ENCODE peak calls at places on chromosomes 2 and 18, in five cellular contexts. G, Z, F, W and N are unnamed samples.

GRCh38 chr2:137964066-137964858 is at the start of gene HNMT:
- DNase-seq in F (peak; percentile 44), G (peak; percentile 55), W (no peak), Z (peak; percentile 68), N (peak; percentile 11)

GRCh38 chr2:24984912-24985311 is 13.2 kb upstream of the DNAJC27 start:
- DNase-seq in F (peak; percentile 25), W (no peak), G (peak; percentile 64), Z (no peak), N (peak; percentile 52)

GRCh38 chr2:113195923-113196501 is 22.2 kb downstream of the PSD4 start:
- DNase-seq in Z (no peak), G (no peak), W (no peak), F (no peak), N (no peak)

GRCh38 chr2:224086226-224086911 is 47.3 kb upstream of the SERPINE2 start:
- DNase-seq in Z (no peak), F (peak; percentile 72), G (no peak), W (no peak), N (no peak)

GRCh38 chr2:191013617-191013875 is 425 bp downstream of the STAT1 start:
- DNase-seq in Z (no peak), F (no peak), G (peak; percentile 11), W (no peak), N (no peak)

GRCh38 chr2:25115902-25116301 is 52.5 kb downstream of the POMC start:
- DNase-seq in W (no peak), F (no peak), G (no peak), Z (no peak), N (no peak)

GRCh38 chr18:59945544-59945943 is 45.7 kb downstream of the PMAIP1 start:
- DNase-seq in W (no peak), Z (no peak), F (no peak), G (no peak), N (no peak)

GRCh38 chr2:11695576-11695975 is 25.6 kb upstream of the NTSR2 start:
- DNase-seq in F (no peak), G (no peak), W (no peak), Z (no peak), N (no peak)

GRCh38 chr2:44107086-44107740 is 61.5 kb upstream of the PPM1B start:
- DNase-seq in G (no peak), F (no peak), Z (no peak), W (no peak), N (no peak)

GRCh38 chr2:240578488-240578887 is 8.0 kb upstream of the CAPN10 start:
- DNase-seq in G (no peak), W (no peak), F (no peak), Z (no peak), N (no peak)
- H3K27ac ChIP-seq in G (no peak overlapping the region), W (no peak overlapping the region), F (no peak overlapping the region), Z (peak overlapping the region; percentile 82), N (no peak overlapping the region)

GRCh38 chr2:23684540-23685176 is 242.3 kb downstream of the ATAD2B start:
- DNase-seq in G (peak; percentile 30), F (no peak), W (no peak), Z (no peak), N (no peak)
- H3K27ac ChIP-seq in G (no peak overlapping the region), F (no peak overlapping the region), W (no peak overlapping the region), Z (no peak overlapping the region), N (no peak overlapping the region)

GRCh38 chr2:85649201-85650190 is 18.5 kb downstream of the SFTPB start:
- DNase-seq in Z (no peak), G (no peak), W (no peak), F (no peak), N (no peak)
- H3K27ac ChIP-seq in Z (peak overlapping the region; percentile 66), G (no peak overlapping the region), W (no peak overlapping the region), F (peak overlapping the region; percentile 36), N (no peak overlapping the region)

GRCh38 chr2:232794981-232795380 is 18.6 kb upstream of the KCNJ13 start:
- DNase-seq in Z (no peak), F (no peak), G (no peak), W (no peak), N (no peak)
- H3K27ac ChIP-seq in Z (no peak overlapping the region), F (no peak overlapping the region), G (no peak overlapping the region), W (no peak overlapping the region), N (no peak overlapping the region)

DNA sequence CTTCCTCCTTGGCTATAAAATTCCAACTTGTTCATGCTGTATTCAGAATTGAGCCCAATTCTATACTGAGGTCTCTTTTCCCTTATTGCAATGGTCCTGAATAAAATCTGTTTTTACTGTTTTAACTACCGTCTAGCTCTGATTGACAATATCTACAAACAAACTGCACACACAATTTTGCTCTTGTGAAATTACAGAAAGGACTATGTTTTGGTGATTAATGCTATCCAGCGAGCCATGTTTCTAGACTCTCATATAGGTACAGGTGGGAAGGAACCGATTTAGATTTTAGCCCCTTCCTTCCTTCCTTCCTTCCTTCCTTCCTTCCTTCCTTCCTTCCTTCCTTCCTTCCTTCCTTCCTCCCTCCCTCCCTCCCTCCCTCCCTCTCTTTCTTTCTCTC is 254.4 kb downstream of the SLC4A3 start:
- DNase-seq in W (no peak), Z (no peak), F (no peak), G (no peak), N (no peak)
- H3K27ac ChIP-seq in W (no peak overlapping the region), Z (no peak overlapping the region), F (no peak overlapping the region), G (no peak overlapping the region), N (no peak overlapping the region)

DNA sequence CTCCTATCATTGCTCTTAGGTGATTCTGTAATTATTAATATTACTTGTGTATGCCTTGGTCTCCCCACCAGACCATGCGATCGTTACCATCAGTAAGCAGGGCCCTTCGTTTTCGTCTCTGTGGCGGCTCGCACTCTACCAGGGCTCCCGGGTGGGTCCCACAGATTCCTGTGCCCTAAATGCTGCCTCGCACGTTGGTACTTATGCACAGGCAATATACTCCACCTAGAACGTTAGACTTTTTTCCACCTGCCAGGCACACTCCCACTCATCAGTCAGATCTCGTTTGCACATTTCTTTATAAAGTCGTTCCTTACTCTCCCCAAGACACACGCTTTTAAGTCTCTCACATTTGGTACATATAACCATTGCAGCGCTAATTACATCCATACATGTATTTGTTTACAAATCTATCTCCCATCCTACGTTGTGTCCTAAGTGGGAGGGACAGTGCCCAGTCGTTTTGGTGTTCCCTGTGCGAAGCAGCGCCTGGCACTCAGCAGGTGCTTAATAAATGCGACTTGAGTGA is 901 bp downstream of the FEZ2 start:
- DNase-seq in G (peak; percentile 5), Z (no peak), F (no peak), W (no peak), N (no peak)
- H3K27ac ChIP-seq in G (peak overlapping the region; percentile 99), Z (peak overlapping the region; percentile 97), F (no peak overlapping the region), W (no peak overlapping the region), N (peak overlapping the region; percentile 58)

GRCh38 chr18:34965108-34965507 is 76.1 kb upstream of the MAPRE2 start:
- DNase-seq in G (no peak), W (no peak), Z (no peak), F (no peak), N (no peak)
- H3K27ac ChIP-seq in G (no peak overlapping the region), W (no peak overlapping the region), Z (no peak overlapping the region), F (no peak overlapping the region), N (no peak overlapping the region)

DNA sequence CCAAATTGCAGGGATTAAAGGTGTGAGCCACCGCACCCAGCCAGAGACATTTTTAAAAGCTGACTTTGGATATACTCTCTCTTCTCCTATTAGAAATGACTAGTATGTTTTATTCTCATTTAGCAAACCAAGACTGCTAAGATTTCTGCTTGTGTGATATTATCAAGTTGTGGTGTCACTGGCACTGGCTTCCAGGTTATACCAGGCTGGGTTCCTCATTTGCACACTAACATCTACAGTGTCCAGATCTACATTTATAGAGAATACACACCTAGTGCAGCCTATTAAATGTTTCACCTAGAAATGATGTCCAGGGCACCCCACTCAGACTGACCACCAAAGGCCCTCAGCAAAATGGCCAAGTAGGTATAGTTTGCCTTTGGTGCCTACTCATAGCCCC is 265.3 kb upstream of the STON1 start:
- DNase-seq in Z (no peak), G (no peak), W (no peak), F (no peak), N (no peak)
- H3K27ac ChIP-seq in Z (no peak overlapping the region), G (no peak overlapping the region), W (no peak overlapping the region), F (no peak overlapping the region), N (no peak overlapping the region)

DNA sequence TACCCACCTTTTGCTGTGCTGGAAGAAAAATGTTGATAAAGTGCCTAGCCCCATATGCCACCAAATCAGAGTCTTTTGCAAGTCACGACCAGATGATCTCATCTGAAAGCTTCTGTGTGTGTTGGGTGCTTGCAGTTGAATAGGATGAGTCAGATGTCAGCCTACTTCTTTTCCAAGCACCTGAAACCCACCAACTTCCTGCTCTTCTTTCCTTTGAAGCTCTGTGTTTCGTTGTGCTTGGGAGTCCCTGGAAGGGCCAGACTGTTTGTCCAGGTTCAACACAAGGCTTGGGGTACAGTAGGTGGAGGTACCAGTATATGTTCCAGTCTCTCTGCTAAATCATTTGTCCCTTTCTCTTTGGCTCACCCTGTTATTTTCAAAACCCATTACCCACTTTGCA is 36.8 kb upstream of the LCLAT1 start:
- DNase-seq in F (no peak), W (no peak), Z (no peak), G (no peak), N (no peak)
- H3K27ac ChIP-seq in F (peak overlapping the region; percentile 77), W (peak overlapping the region; percentile 92), Z (peak overlapping the region; percentile 59), G (no peak overlapping the region), N (no peak overlapping the region)